ENCODE peak calls at places on chromosomes 11 and 22, in seven cellular contexts. One of them, this sample, is unnamed.

GRCh38 chr22:42270178-42270511 is 308 bp downstream of the TCF20 start:
- DNase-seq in cardiac fibroblast: no peak
- DNase-seq in PC-3: peak
- DNase-seq in SK-N-SH: no peak
- DNase-seq in Peyer's patch: peak
- DNase-seq in cardiac muscle cell: no peak
- DNase-seq in fibroblast of the aortic adventitia: no peak
- DNase-seq in this sample: no peak

GRCh38 chr11:127017482-127017881 is 16.9 kb upstream of the KIRREL3 start:
- DNase-seq in cardiac fibroblast: peak
- DNase-seq in PC-3: peak
- DNase-seq in SK-N-SH: no peak
- DNase-seq in Peyer's patch: no peak
- DNase-seq in cardiac muscle cell: peak
- DNase-seq in fibroblast of the aortic adventitia: peak
- DNase-seq in this sample: no peak

GRCh38 chr11:64750361-64751054 is 6.6 kb upstream of the RASGRP2 start:
- DNase-seq in cardiac fibroblast: no peak
- DNase-seq in PC-3: no peak
- DNase-seq in SK-N-SH: no peak
- DNase-seq in Peyer's patch: no peak
- DNase-seq in cardiac muscle cell: no peak
- DNase-seq in fibroblast of the aortic adventitia: no peak
- DNase-seq in this sample: peak

GRCh38 chr11:2182692-2183474 is 11.3 kb upstream of the TH start:
- DNase-seq in cardiac fibroblast: no peak
- DNase-seq in PC-3: no peak
- DNase-seq in SK-N-SH: no peak
- DNase-seq in Peyer's patch: no peak
- DNase-seq in cardiac muscle cell: no peak
- DNase-seq in fibroblast of the aortic adventitia: no peak
- DNase-seq in this sample: no peak

GRCh38 chr11:42048141-42048540 is 588.7 kb upstream of the LRRC4C start:
- DNase-seq in cardiac fibroblast: no peak
- DNase-seq in PC-3: no peak
- DNase-seq in SK-N-SH: no peak
- DNase-seq in Peyer's patch: no peak
- DNase-seq in cardiac muscle cell: no peak
- DNase-seq in fibroblast of the aortic adventitia: no peak
- DNase-seq in this sample: no peak

GRCh38 chr11:2521681-2522630 is 77.1 kb downstream of the KCNQ1 start:
- DNase-seq in cardiac fibroblast: no peak
- DNase-seq in PC-3: no peak
- DNase-seq in SK-N-SH: peak
- DNase-seq in Peyer's patch: peak
- DNase-seq in cardiac muscle cell: no peak
- DNase-seq in fibroblast of the aortic adventitia: no peak
- DNase-seq in this sample: peak

GRCh38 chr11:78798567-78799170 is 224.0 kb upstream of the NARS2 start:
- DNase-seq in cardiac fibroblast: peak
- DNase-seq in PC-3: peak
- DNase-seq in SK-N-SH: peak
- DNase-seq in Peyer's patch: peak
- DNase-seq in cardiac muscle cell: peak
- DNase-seq in fibroblast of the aortic adventitia: peak
- DNase-seq in this sample: peak

GRCh38 chr11:114162719-114163123 is 103.2 kb downstream of the ZBTB16 start:
- DNase-seq in cardiac fibroblast: peak
- DNase-seq in PC-3: peak
- DNase-seq in SK-N-SH: peak
- DNase-seq in Peyer's patch: peak
- DNase-seq in cardiac muscle cell: peak
- DNase-seq in fibroblast of the aortic adventitia: peak
- DNase-seq in this sample: peak

GRCh38 chr11:93967258-93967657 is 53.9 kb upstream of the HEPHL1 start:
- DNase-seq in cardiac fibroblast: no peak
- DNase-seq in PC-3: no peak
- DNase-seq in SK-N-SH: no peak
- DNase-seq in Peyer's patch: no peak
- DNase-seq in cardiac muscle cell: no peak
- DNase-seq in fibroblast of the aortic adventitia: no peak
- DNase-seq in this sample: no peak

GRCh38 chr22:23381661-23382427 is 198.2 kb downstream of the IGLL1 start:
- DNase-seq in cardiac fibroblast: no peak
- DNase-seq in PC-3: no peak
- DNase-seq in SK-N-SH: no peak
- DNase-seq in Peyer's patch: peak
- DNase-seq in cardiac muscle cell: no peak
- DNase-seq in fibroblast of the aortic adventitia: no peak
- DNase-seq in this sample: no peak

GRCh38 chr11:11279956-11280689 is 72.9 kb downstream of the CSNK2A3 start:
- DNase-seq in cardiac fibroblast: peak
- DNase-seq in PC-3: peak
- DNase-seq in SK-N-SH: no peak
- DNase-seq in Peyer's patch: no peak
- DNase-seq in cardiac muscle cell: no peak
- DNase-seq in fibroblast of the aortic adventitia: no peak
- DNase-seq in this sample: no peak

DNA sequence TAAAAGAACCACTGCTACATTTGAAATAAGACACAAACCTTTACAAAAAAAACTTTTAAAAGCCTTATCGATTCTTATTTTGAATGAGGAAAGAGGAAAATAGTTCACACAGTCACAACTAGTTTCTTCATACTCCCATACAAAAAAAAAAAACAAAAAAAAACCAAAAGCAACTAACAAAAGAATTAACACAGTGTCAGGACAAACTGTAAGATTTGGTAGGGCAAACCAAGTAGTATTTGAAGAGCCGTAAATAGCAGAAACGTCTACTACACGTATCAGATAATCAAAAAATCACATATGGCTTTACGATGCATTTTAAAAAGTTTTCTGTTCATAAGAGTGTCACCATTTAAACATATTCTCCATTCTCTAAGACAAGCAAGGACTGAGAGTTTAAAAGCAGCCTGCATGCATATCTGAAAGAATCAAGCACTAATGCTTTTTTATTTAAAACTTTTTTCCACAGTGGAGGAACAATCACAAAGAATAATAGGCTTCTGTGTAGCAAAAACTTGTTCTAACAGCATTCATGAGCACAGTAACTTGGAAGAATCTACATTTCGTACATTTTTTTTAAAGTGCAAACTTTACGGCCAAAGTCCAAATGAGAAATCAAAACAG is 2.2 kb downstream of the PICALM start:
- DNase-seq in cardiac fibroblast: no peak
- DNase-seq in PC-3: no peak
- DNase-seq in SK-N-SH: no peak
- DNase-seq in Peyer's patch: no peak
- DNase-seq in cardiac muscle cell: no peak
- DNase-seq in fibroblast of the aortic adventitia: no peak
- DNase-seq in this sample: no peak
- H3K4me3 ChIP-seq in cardiac fibroblast: peak
- H3K4me3 ChIP-seq in PC-3: peak
- H3K4me3 ChIP-seq in SK-N-SH: peak
- H3K4me3 ChIP-seq in Peyer's patch: peak
- H3K4me3 ChIP-seq in cardiac muscle cell: peak
- H3K4me3 ChIP-seq in fibroblast of the aortic adventitia: peak
- H3K4me3 ChIP-seq in this sample: peak

DNA sequence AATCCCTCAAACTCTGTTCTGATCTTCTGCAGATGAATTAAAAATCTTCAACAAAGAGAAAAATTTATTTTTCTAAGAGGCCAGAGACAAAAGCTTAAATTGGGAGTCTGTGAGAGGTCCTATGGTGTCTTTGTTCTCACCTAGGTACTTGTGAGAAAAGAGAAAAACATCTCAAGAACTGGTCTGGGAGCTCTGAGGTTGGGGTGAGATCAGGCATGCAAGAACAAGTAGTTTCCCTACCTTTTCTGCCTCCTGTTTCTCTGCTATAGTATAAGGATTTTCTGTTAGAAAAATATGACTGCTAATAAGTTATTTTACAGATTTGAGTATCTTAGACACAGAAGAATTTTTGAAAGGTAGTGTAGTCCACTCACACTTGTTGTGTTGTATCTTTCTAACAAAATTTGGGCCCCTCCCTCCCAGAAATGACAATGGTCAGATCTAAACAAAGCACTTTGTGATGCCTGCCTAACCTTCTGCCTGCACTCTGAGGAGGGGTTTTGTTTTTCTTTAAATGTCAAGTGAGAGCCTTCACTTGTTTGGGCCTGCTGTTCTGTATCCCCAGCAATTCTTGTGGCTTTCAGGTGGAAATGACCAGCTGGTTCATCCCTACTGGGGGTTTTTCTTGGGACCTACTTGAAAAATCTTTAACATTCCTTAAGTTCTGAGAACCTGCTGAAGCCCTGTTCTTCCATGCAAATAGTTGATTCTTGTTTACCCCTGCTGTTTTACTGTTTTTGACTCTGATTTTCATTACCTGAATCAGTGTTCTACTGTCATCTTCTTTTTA is 13.6 kb upstream of the OR51S1 start:
- DNase-seq in cardiac fibroblast: no peak
- DNase-seq in PC-3: no peak
- DNase-seq in SK-N-SH: no peak
- DNase-seq in Peyer's patch: no peak
- DNase-seq in cardiac muscle cell: no peak
- DNase-seq in fibroblast of the aortic adventitia: no peak
- DNase-seq in this sample: no peak
- TF ChIP-seq CTCF in cardiac fibroblast: no peak
- TF ChIP-seq CTCF in PC-3: no peak
- TF ChIP-seq CTCF in SK-N-SH: no peak
- TF ChIP-seq CTCF in Peyer's patch: no peak
- TF ChIP-seq CTCF in cardiac muscle cell: no peak
- TF ChIP-seq CTCF in fibroblast of the aortic adventitia: no peak
- TF ChIP-seq CTCF in this sample: no peak

GRCh38 chr11:17683378-17684161 is 35.8 kb upstream of the MYOD1 start:
- DNase-seq in cardiac fibroblast: peak
- DNase-seq in PC-3: peak
- DNase-seq in SK-N-SH: no peak
- DNase-seq in Peyer's patch: no peak
- DNase-seq in cardiac muscle cell: peak
- DNase-seq in fibroblast of the aortic adventitia: peak
- DNase-seq in this sample: no peak

GRCh38 chr11:17684550-17684949 is 34.8 kb upstream of the MYOD1 start:
- DNase-seq in cardiac fibroblast: no peak
- DNase-seq in PC-3: no peak
- DNase-seq in SK-N-SH: no peak
- DNase-seq in Peyer's patch: no peak
- DNase-seq in cardiac muscle cell: no peak
- DNase-seq in fibroblast of the aortic adventitia: no peak
- DNase-seq in this sample: no peak

GRCh38 chr11:17686185-17686980 is 33.0 kb upstream of the MYOD1 start:
- DNase-seq in cardiac fibroblast: no peak
- DNase-seq in PC-3: no peak
- DNase-seq in SK-N-SH: peak
- DNase-seq in Peyer's patch: no peak
- DNase-seq in cardiac muscle cell: no peak
- DNase-seq in fibroblast of the aortic adventitia: no peak
- DNase-seq in this sample: no peak

GRCh38 chr11:17687946-17688670 is 31.3 kb upstream of the MYOD1 start:
- DNase-seq in cardiac fibroblast: no peak
- DNase-seq in PC-3: no peak
- DNase-seq in SK-N-SH: no peak
- DNase-seq in Peyer's patch: no peak
- DNase-seq in cardiac muscle cell: no peak
- DNase-seq in fibroblast of the aortic adventitia: no peak
- DNase-seq in this sample: no peak

DNA sequence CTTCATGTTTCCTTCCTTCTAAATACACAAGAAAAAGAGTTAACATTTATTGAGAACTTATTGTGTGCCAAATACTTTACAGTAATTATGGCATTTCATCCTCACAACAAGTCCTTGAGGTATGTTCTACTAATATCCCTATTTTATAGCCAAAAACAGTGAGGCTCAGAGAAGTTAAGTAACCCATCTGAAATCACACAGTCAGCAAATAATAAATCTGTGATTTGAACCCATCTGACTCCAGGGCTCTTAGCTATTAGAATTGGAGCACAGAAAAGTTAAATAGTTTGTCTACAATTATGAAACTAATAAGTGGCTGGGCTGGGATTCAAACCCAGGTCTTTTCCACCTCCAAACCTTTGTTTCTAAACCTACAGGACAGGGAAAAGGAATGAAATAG is 36.5 kb upstream of the MYOD1 start:
- DNase-seq in cardiac fibroblast: no peak
- DNase-seq in PC-3: no peak
- DNase-seq in SK-N-SH: no peak
- DNase-seq in Peyer's patch: no peak
- DNase-seq in cardiac muscle cell: no peak
- DNase-seq in fibroblast of the aortic adventitia: no peak
- DNase-seq in this sample: no peak
- H3K4me3 ChIP-seq in cardiac fibroblast: no peak
- H3K4me3 ChIP-seq in PC-3: no peak
- H3K4me3 ChIP-seq in SK-N-SH: no peak
- H3K4me3 ChIP-seq in Peyer's patch: no peak
- H3K4me3 ChIP-seq in cardiac muscle cell: no peak
- H3K4me3 ChIP-seq in fibroblast of the aortic adventitia: no peak
- H3K4me3 ChIP-seq in this sample: no peak

GRCh38 chr11:13033760-13034533 is 24.8 kb downstream of the RASSF10 start:
- DNase-seq in cardiac fibroblast: no peak
- DNase-seq in PC-3: no peak
- DNase-seq in SK-N-SH: peak
- DNase-seq in Peyer's patch: no peak
- DNase-seq in cardiac muscle cell: no peak
- DNase-seq in fibroblast of the aortic adventitia: no peak
- DNase-seq in this sample: no peak
- TF ChIP-seq CTCF in cardiac fibroblast: no peak
- TF ChIP-seq CTCF in PC-3: no peak
- TF ChIP-seq CTCF in SK-N-SH: no peak
- TF ChIP-seq CTCF in Peyer's patch: no peak
- TF ChIP-seq CTCF in cardiac muscle cell: no peak
- TF ChIP-seq CTCF in fibroblast of the aortic adventitia: no peak
- TF ChIP-seq CTCF in this sample: no peak

GRCh38 chr22:29305836-29306174 is 645 bp upstream of the GAS2L1 start:
- DNase-seq in cardiac fibroblast: no peak
- DNase-seq in PC-3: no peak
- DNase-seq in SK-N-SH: no peak
- DNase-seq in Peyer's patch: no peak
- DNase-seq in cardiac muscle cell: no peak
- DNase-seq in fibroblast of the aortic adventitia: no peak
- DNase-seq in this sample: no peak
- H3K4me3 ChIP-seq in cardiac fibroblast: no peak
- H3K4me3 ChIP-seq in PC-3: no peak
- H3K4me3 ChIP-seq in SK-N-SH: peak
- H3K4me3 ChIP-seq in Peyer's patch: peak
- H3K4me3 ChIP-seq in cardiac muscle cell: no peak
- H3K4me3 ChIP-seq in fibroblast of the aortic adventitia: no peak
- H3K4me3 ChIP-seq in this sample: peak

This sample was measured in upper lobe of right lung.